ENCODE peak calls at places on chromosome 9, in ten cellular contexts. G, P, I, K, M, S, E, L, C and O are unnamed samples.

GRCh38 chr9:125260564-125260963 is 1.1 kb upstream of the GAPVD1 start:
- DNase-seq in I (no peak), P (no peak), L (no peak), M (no peak), K (no peak), G (no peak), S (no peak), E (no peak), C (no peak), O (no peak)

GRCh38 chr9:124480621-124480981 is 26.6 kb downstream of the NR5A1 start:
- DNase-seq in K (no peak), S (no peak), M (no peak), C (no peak), G (no peak), E (no peak), L (no peak), I (no peak), P (no peak), O (no peak)

GRCh38 chr9:120336021-120336752 is 243.8 kb downstream of the CDK5RAP2 start:
- DNase-seq in L (no peak), M (peak; percentile 29), C (no peak), G (no peak), K (no peak), P (no peak), E (no peak), I (no peak), S (no peak), O (no peak)

GRCh38 chr9:93413530-93413929 is 38.0 kb upstream of the FAM120A start:
- DNase-seq in C (no peak), P (no peak), K (no peak), M (no peak), G (no peak), L (no peak), I (no peak), E (no peak), S (no peak), O (no peak)

GRCh38 chr9:16026886-16027285 is 474.0 kb downstream of the CCDC171 start:
- DNase-seq in M (no peak), L (no peak), P (no peak), K (no peak), S (no peak), E (no peak), I (no peak), G (no peak), C (no peak), O (no peak)

GRCh38 chr9:132546148-132547051 is 36.0 kb upstream of the BARHL1 start:
- DNase-seq in S (no peak), M (peak; percentile 5), C (no peak), G (peak; percentile 11), P (no peak), K (no peak), E (no peak), I (no peak), L (no peak), O (no peak)

GRCh38 chr9:105216440-105217178 is 27.8 kb upstream of the SLC44A1 start:
- DNase-seq in E (no peak), P (no peak), M (no peak), I (no peak), S (no peak), G (no peak), L (no peak), C (no peak), K (peak; percentile 35), O (peak; percentile 39)

GRCh38 chr9:120852240-120853018 is 9.7 kb upstream of the PSMD5 start:
- DNase-seq in G (no peak), L (no peak), E (no peak), I (no peak), K (no peak), M (no peak), P (no peak), C (no peak), S (no peak), O (no peak)

GRCh38 chr9:94882953-94883641 is 156.6 kb downstream of the AOPEP start:
- DNase-seq in K (no peak), C (no peak), G (no peak), S (no peak), L (no peak), E (no peak), I (no peak), P (no peak), M (no peak), O (no peak)

GRCh38 chr9:116298992-116299391 is 145.4 kb downstream of the PAPPA start:
- DNase-seq in I (no peak), K (no peak), P (no peak), G (no peak), S (no peak), C (no peak), L (no peak), E (no peak), M (no peak), O (no peak)

GRCh38 chr9:134835455-134835854 is 45.2 kb upstream of the FCN2 start:
- DNase-seq in K (no peak), L (no peak), P (no peak), I (no peak), E (peak; percentile 78), S (no peak), C (no peak), M (no peak), G (no peak), O (no peak)

GRCh38 chr9:114350636-114351396 is 21.1 kb downstream of the ORM2 start:
- DNase-seq in E (no peak), L (no peak), P (no peak), K (no peak), C (no peak), S (no peak), M (no peak), I (no peak), G (no peak), O (no peak)

GRCh38 chr9:70046274-70047070 is 2.8 kb downstream of the MAMDC2 start:
- DNase-seq in I (no peak), S (no peak), P (no peak), E (peak; percentile 11), M (no peak), G (no peak), K (no peak), L (no peak), C (no peak), O (no peak)

GRCh38 chr9:79663878-79664277 is 92.1 kb downstream of the TLE4 start:
- DNase-seq in S (no peak), E (peak; percentile 9), L (no peak), M (no peak), C (no peak), P (no peak), G (no peak), K (no peak), I (no peak), O (no peak)

GRCh38 chr9:114721491-114722362 is 39.7 kb upstream of the TEX48 start:
- DNase-seq in I (no peak), G (no peak), K (no peak), P (no peak), E (no peak), S (peak; percentile 77), C (no peak), L (no peak), M (no peak), O (no peak)

GRCh38 chr9:4980046-4980727 is 4.9 kb upstream of the JAK2 start:
- DNase-seq in K (no peak), G (no peak), E (no peak), I (no peak), C (no peak), L (no peak), M (peak; percentile 44), P (no peak), S (no peak), O (no peak)

GRCh38 chr9:93964685-93965084 is 9.5 kb upstream of the BARX1 start:
- DNase-seq in K (no peak), M (no peak), C (no peak), G (no peak), P (no peak), L (no peak), I (no peak), S (no peak), E (no peak), O (no peak)

GRCh38 chr9:34592895-34593601 is 3.5 kb upstream of the CNTFR start:
- DNase-seq in C (peak; percentile 82), K (peak; percentile 76), I (no peak), L (peak; percentile 51), P (no peak), G (no peak), M (no peak), E (peak; percentile 91), S (no peak), O (peak; percentile 55)

GRCh38 chr9:75713373-75713772 is 177.1 kb upstream of the PCSK5 start:
- DNase-seq in S (no peak), I (no peak), E (no peak), P (no peak), L (no peak), G (no peak), K (no peak), C (no peak), M (no peak), O (no peak)

GRCh38 chr9:13719410-13719809 is 439.9 kb upstream of the MPDZ start:
- DNase-seq in G (peak; percentile 46), M (no peak), K (no peak), E (no peak), L (no peak), S (no peak), I (no peak), C (no peak), P (no peak), O (no peak)

GRCh38 chr9:19408316-19408692 is 505 bp upstream of the ACER2 start:
- DNase-seq in E (no peak), M (no peak), P (no peak), K (peak; percentile 44), I (no peak), L (no peak), S (no peak), C (peak; percentile 76), G (no peak), O (no peak)

GRCh38 chr9:1125741-1126140 is 75.6 kb downstream of the DMRT2 start:
- DNase-seq in P (no peak), M (no peak), I (no peak), E (no peak), L (no peak), S (no peak), G (no peak), C (no peak), K (no peak), O (no peak)

GRCh38 chr9:88835038-88835466 is 156.2 kb upstream of the S1PR3 start:
- DNase-seq in M (no peak), C (no peak), K (no peak), L (no peak), E (no peak), I (no peak), G (peak; percentile 55), S (no peak), P (no peak), O (no peak)

GRCh38 chr9:105023788-105024187 is 95.8 kb upstream of the ABCA1 start:
- DNase-seq in S (no peak), E (no peak), L (no peak), G (no peak), M (no peak), C (no peak), P (no peak), K (no peak), I (no peak), O (no peak)

GRCh38 chr9:134548618-134549017 is 93.0 kb upstream of the COL5A1 start:
- DNase-seq in M (no peak), E (no peak), K (no peak), I (no peak), P (no peak), C (no peak), L (no peak), G (no peak), S (no peak), O (no peak)

GRCh38 chr9:128125575-128126354 is 1.8 kb downstream of the PTGES2 start:
- DNase-seq in E (no peak), P (no peak), S (no peak), I (no peak), G (no peak), M (no peak), L (no peak), K (no peak), C (peak; percentile 19), O (no peak)

GRCh38 chr9:98315551-98316060 is 60.2 kb upstream of the TBC1D2 start:
- DNase-seq in I (peak; percentile 61), L (peak; percentile 24), G (peak; percentile 82), E (no peak), M (peak; percentile 87), S (peak; percentile 42), C (peak; percentile 82), K (peak; percentile 67), P (peak; percentile 68), O (peak; percentile 75)

GRCh38 chr9:75644649-75645048 is 245.8 kb upstream of the PCSK5 start:
- DNase-seq in E (no peak), L (no peak), P (no peak), I (no peak), S (no peak), M (no peak), K (no peak), C (no peak), G (no peak), O (no peak)